ENCODE peak calls at places on chromosomes 12 and 14, in eight cellular contexts. One of them, this sample, is unnamed.

GRCh38 chr14:104604461-104605449 is at the start of gene TMEM179:
- DNase-seq in tibial nerve: no peak
- DNase-seq in heart right ventricle: no peak
- DNase-seq in transverse colon: no peak
- DNase-seq in tibial artery: peak; percentile 13
- DNase-seq in fibroblast of lung: peak; percentile 17
- DNase-seq in CD8-positive, alpha-beta T cell: no peak
- DNase-seq in naive thymus-derived CD4-positive, alpha-beta T cell: no peak
- DNase-seq in this sample: no peak

GRCh38 chr12:79691299-79692248 is 810 bp upstream of the PAWR start:
- DNase-seq in tibial nerve: peak; percentile 13
- DNase-seq in heart right ventricle: no peak
- DNase-seq in transverse colon: peak; percentile 32
- DNase-seq in tibial artery: no peak
- DNase-seq in fibroblast of lung: peak; percentile 96
- DNase-seq in CD8-positive, alpha-beta T cell: no peak
- DNase-seq in naive thymus-derived CD4-positive, alpha-beta T cell: no peak
- DNase-seq in this sample: peak; percentile 93

GRCh38 chr12:67909091-67909531 is 80.1 kb upstream of the IFNG-AS1 start:
- DNase-seq in tibial nerve: no peak
- DNase-seq in heart right ventricle: no peak
- DNase-seq in transverse colon: no peak
- DNase-seq in tibial artery: no peak
- DNase-seq in fibroblast of lung: peak; percentile 94
- DNase-seq in CD8-positive, alpha-beta T cell: no peak
- DNase-seq in naive thymus-derived CD4-positive, alpha-beta T cell: no peak
- DNase-seq in this sample: peak; percentile 66

GRCh38 chr12:25822281-25822680 is 136.2 kb upstream of the RASSF8 start:
- DNase-seq in tibial nerve: no peak
- DNase-seq in heart right ventricle: no peak
- DNase-seq in transverse colon: no peak
- DNase-seq in tibial artery: no peak
- DNase-seq in fibroblast of lung: no peak
- DNase-seq in CD8-positive, alpha-beta T cell: no peak
- DNase-seq in naive thymus-derived CD4-positive, alpha-beta T cell: no peak
- DNase-seq in this sample: no peak

GRCh38 chr14:86625637-86626036 is 1095.7 kb downstream of the FLRT2 start:
- DNase-seq in tibial nerve: no peak
- DNase-seq in heart right ventricle: no peak
- DNase-seq in transverse colon: no peak
- DNase-seq in tibial artery: no peak
- DNase-seq in fibroblast of lung: no peak
- DNase-seq in CD8-positive, alpha-beta T cell: no peak
- DNase-seq in naive thymus-derived CD4-positive, alpha-beta T cell: no peak
- DNase-seq in this sample: no peak

GRCh38 chr12:89857652-89858274 is 149.1 kb upstream of the ATP2B1 start:
- DNase-seq in tibial nerve: no peak
- DNase-seq in heart right ventricle: no peak
- DNase-seq in transverse colon: no peak
- DNase-seq in tibial artery: no peak
- DNase-seq in fibroblast of lung: no peak
- DNase-seq in CD8-positive, alpha-beta T cell: no peak
- DNase-seq in naive thymus-derived CD4-positive, alpha-beta T cell: no peak
- DNase-seq in this sample: no peak

GRCh38 chr12:127389923-127390322 is 877.0 kb upstream of the TMEM132C start:
- DNase-seq in tibial nerve: no peak
- DNase-seq in heart right ventricle: no peak
- DNase-seq in transverse colon: no peak
- DNase-seq in tibial artery: no peak
- DNase-seq in fibroblast of lung: peak; percentile 90
- DNase-seq in CD8-positive, alpha-beta T cell: no peak
- DNase-seq in naive thymus-derived CD4-positive, alpha-beta T cell: no peak
- DNase-seq in this sample: peak; percentile 75

GRCh38 chr14:26729851-26730250 is 132.0 kb upstream of the NOVA1 start:
- DNase-seq in tibial nerve: no peak
- DNase-seq in heart right ventricle: no peak
- DNase-seq in transverse colon: no peak
- DNase-seq in tibial artery: no peak
- DNase-seq in fibroblast of lung: peak; percentile 81
- DNase-seq in CD8-positive, alpha-beta T cell: no peak
- DNase-seq in naive thymus-derived CD4-positive, alpha-beta T cell: no peak
- DNase-seq in this sample: no peak

GRCh38 chr14:21070610-21071224 is 613 bp downstream of the ARHGEF40 start:
- DNase-seq in tibial nerve: peak; percentile 38
- DNase-seq in heart right ventricle: peak; percentile 63
- DNase-seq in transverse colon: peak; percentile 74
- DNase-seq in tibial artery: peak; percentile 62
- DNase-seq in fibroblast of lung: peak; percentile 43
- DNase-seq in CD8-positive, alpha-beta T cell: no peak
- DNase-seq in naive thymus-derived CD4-positive, alpha-beta T cell: no peak
- DNase-seq in this sample: peak; percentile 24

GRCh38 chr12:10042167-10042566 is 11.7 kb downstream of the CLEC9A start:
- DNase-seq in tibial nerve: no peak
- DNase-seq in heart right ventricle: no peak
- DNase-seq in transverse colon: no peak
- DNase-seq in tibial artery: no peak
- DNase-seq in fibroblast of lung: no peak
- DNase-seq in CD8-positive, alpha-beta T cell: no peak
- DNase-seq in naive thymus-derived CD4-positive, alpha-beta T cell: no peak
- DNase-seq in this sample: no peak

GRCh38 chr12:71440393-71441349 is 1.1 kb downstream of the LGR5 start:
- DNase-seq in tibial nerve: no peak
- DNase-seq in heart right ventricle: no peak
- DNase-seq in transverse colon: peak; percentile 53
- DNase-seq in tibial artery: no peak
- DNase-seq in fibroblast of lung: peak; percentile 7
- DNase-seq in CD8-positive, alpha-beta T cell: no peak
- DNase-seq in naive thymus-derived CD4-positive, alpha-beta T cell: no peak
- DNase-seq in this sample: no peak

DNA sequence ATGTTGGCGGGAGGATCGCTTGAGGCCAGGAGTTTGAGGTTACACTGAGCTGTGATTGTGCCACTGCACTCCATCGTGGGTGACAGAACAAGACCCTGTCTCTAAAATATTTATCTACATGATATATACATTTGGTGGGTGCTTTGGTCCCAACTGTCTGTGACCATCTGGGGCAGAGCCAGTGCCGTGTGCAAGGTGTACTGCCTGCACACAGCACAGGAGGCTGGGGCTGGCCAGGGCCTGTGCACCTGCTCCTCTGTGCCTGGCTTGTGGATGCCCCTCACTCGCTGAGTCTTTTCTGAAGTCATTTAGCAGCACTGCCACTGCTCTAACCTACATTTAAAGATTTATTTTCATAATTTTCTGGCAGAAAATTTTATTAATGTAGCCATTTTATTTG is 58.7 kb downstream of the TRAF3 start:
- DNase-seq in tibial nerve: no peak
- DNase-seq in heart right ventricle: no peak
- DNase-seq in transverse colon: no peak
- DNase-seq in tibial artery: no peak
- DNase-seq in fibroblast of lung: no peak
- DNase-seq in CD8-positive, alpha-beta T cell: no peak
- DNase-seq in naive thymus-derived CD4-positive, alpha-beta T cell: no peak
- DNase-seq in this sample: no peak
- H3K27ac ChIP-seq in tibial nerve: no peak overlapping the region
- H3K27ac ChIP-seq in heart right ventricle: no peak overlapping the region
- H3K27ac ChIP-seq in transverse colon: no peak overlapping the region
- H3K27ac ChIP-seq in tibial artery: no peak overlapping the region
- H3K27ac ChIP-seq in fibroblast of lung: no peak overlapping the region
- H3K27ac ChIP-seq in CD8-positive, alpha-beta T cell: no peak overlapping the region
- H3K27ac ChIP-seq in naive thymus-derived CD4-positive, alpha-beta T cell: no peak overlapping the region
- H3K27ac ChIP-seq in this sample: no peak overlapping the region

GRCh38 chr14:102922490-102923200 is at the start of gene AMN:
- DNase-seq in tibial nerve: no peak
- DNase-seq in heart right ventricle: no peak
- DNase-seq in transverse colon: peak; percentile 82
- DNase-seq in tibial artery: no peak
- DNase-seq in fibroblast of lung: no peak
- DNase-seq in CD8-positive, alpha-beta T cell: no peak
- DNase-seq in naive thymus-derived CD4-positive, alpha-beta T cell: no peak
- DNase-seq in this sample: no peak
- H3K4me3 ChIP-seq in tibial nerve: no peak within 1 kb of the TSS
- H3K4me3 ChIP-seq in heart right ventricle: peak within 1 kb of the TSS; percentile 18
- H3K4me3 ChIP-seq in transverse colon: peak within 1 kb of the TSS; percentile 54
- H3K4me3 ChIP-seq in tibial artery: no peak within 1 kb of the TSS
- H3K4me3 ChIP-seq in fibroblast of lung: no peak within 1 kb of the TSS
- H3K4me3 ChIP-seq in CD8-positive, alpha-beta T cell: no peak within 1 kb of the TSS
- H3K4me3 ChIP-seq in naive thymus-derived CD4-positive, alpha-beta T cell: no peak within 1 kb of the TSS
- H3K4me3 ChIP-seq in this sample: peak within 1 kb of the TSS; percentile 31

GRCh38 chr12:132418393-132418925 is 71.5 kb upstream of the FBRSL1 start:
- DNase-seq in tibial nerve: no peak
- DNase-seq in heart right ventricle: no peak
- DNase-seq in transverse colon: no peak
- DNase-seq in tibial artery: no peak
- DNase-seq in fibroblast of lung: no peak
- DNase-seq in CD8-positive, alpha-beta T cell: no peak
- DNase-seq in naive thymus-derived CD4-positive, alpha-beta T cell: no peak
- DNase-seq in this sample: no peak

GRCh38 chr12:132416827-132417226 is 73.1 kb upstream of the FBRSL1 start:
- DNase-seq in tibial nerve: no peak
- DNase-seq in heart right ventricle: no peak
- DNase-seq in transverse colon: no peak
- DNase-seq in tibial artery: no peak
- DNase-seq in fibroblast of lung: no peak
- DNase-seq in CD8-positive, alpha-beta T cell: no peak
- DNase-seq in naive thymus-derived CD4-positive, alpha-beta T cell: no peak
- DNase-seq in this sample: no peak

GRCh38 chr12:132416121-132416673 is 73.8 kb upstream of the FBRSL1 start:
- DNase-seq in tibial nerve: no peak
- DNase-seq in heart right ventricle: no peak
- DNase-seq in transverse colon: no peak
- DNase-seq in tibial artery: no peak
- DNase-seq in fibroblast of lung: no peak
- DNase-seq in CD8-positive, alpha-beta T cell: no peak
- DNase-seq in naive thymus-derived CD4-positive, alpha-beta T cell: no peak
- DNase-seq in this sample: no peak

GRCh38 chr12:132419612-132420237 is 70.2 kb upstream of the FBRSL1 start:
- DNase-seq in tibial nerve: no peak
- DNase-seq in heart right ventricle: no peak
- DNase-seq in transverse colon: no peak
- DNase-seq in tibial artery: no peak
- DNase-seq in fibroblast of lung: no peak
- DNase-seq in CD8-positive, alpha-beta T cell: no peak
- DNase-seq in naive thymus-derived CD4-positive, alpha-beta T cell: no peak
- DNase-seq in this sample: no peak

GRCh38 chr12:132417741-132418140 is 72.2 kb upstream of the FBRSL1 start:
- DNase-seq in tibial nerve: no peak
- DNase-seq in heart right ventricle: no peak
- DNase-seq in transverse colon: no peak
- DNase-seq in tibial artery: no peak
- DNase-seq in fibroblast of lung: no peak
- DNase-seq in CD8-positive, alpha-beta T cell: no peak
- DNase-seq in naive thymus-derived CD4-positive, alpha-beta T cell: no peak
- DNase-seq in this sample: no peak
- H3K27me3 ChIP-seq in tibial nerve: no peaks in the 10 kb centered on the region
- H3K27me3 ChIP-seq in heart right ventricle: peaks cover 86% of the 10 kb centered on the region
- H3K27me3 ChIP-seq in transverse colon: peaks cover 77% of the 10 kb centered on the region
- H3K27me3 ChIP-seq in tibial artery: peaks cover 84% of the 10 kb centered on the region
- H3K27me3 ChIP-seq in fibroblast of lung: peaks cover 7% of the 10 kb centered on the region
- H3K27me3 ChIP-seq in CD8-positive, alpha-beta T cell: no peaks in the 10 kb centered on the region
- H3K27me3 ChIP-seq in naive thymus-derived CD4-positive, alpha-beta T cell: no peaks in the 10 kb centered on the region
- H3K27me3 ChIP-seq in this sample: peaks cover 53% of the 10 kb centered on the region

GRCh38 chr14:73008501-73008900 is 18.4 kb downstream of the ZFYVE1 start:
- DNase-seq in tibial nerve: peak; percentile 7
- DNase-seq in heart right ventricle: no peak
- DNase-seq in transverse colon: no peak
- DNase-seq in tibial artery: no peak
- DNase-seq in fibroblast of lung: peak; percentile 81
- DNase-seq in CD8-positive, alpha-beta T cell: no peak
- DNase-seq in naive thymus-derived CD4-positive, alpha-beta T cell: no peak
- DNase-seq in this sample: peak; percentile 14

GRCh38 chr14:73003688-73004087 is 23.2 kb downstream of the ZFYVE1 start:
- DNase-seq in tibial nerve: no peak
- DNase-seq in heart right ventricle: peak; percentile 20
- DNase-seq in transverse colon: no peak
- DNase-seq in tibial artery: no peak
- DNase-seq in fibroblast of lung: no peak
- DNase-seq in CD8-positive, alpha-beta T cell: no peak
- DNase-seq in naive thymus-derived CD4-positive, alpha-beta T cell: no peak
- DNase-seq in this sample: no peak

DNA sequence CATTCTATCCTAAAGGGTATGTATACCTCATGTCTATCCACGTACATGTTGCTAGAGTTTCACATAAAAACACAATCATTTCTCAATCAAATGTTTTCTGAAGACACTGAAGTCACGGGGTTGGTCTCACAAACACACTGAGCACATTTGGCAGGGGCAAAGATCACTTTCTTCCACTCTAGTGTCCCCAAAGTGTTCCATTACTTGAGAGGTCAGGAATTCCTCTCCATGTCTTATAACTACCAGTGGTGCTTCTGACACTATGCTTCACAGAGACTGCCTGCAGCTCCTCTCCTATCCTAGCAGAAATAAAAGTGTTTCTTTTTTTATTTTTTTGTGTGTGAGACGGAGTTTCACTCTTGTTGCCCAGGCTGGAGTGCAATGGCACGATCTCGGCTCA is 19.1 kb downstream of the ZFYVE1 start:
- DNase-seq in tibial nerve: peak; percentile 45
- DNase-seq in heart right ventricle: no peak
- DNase-seq in transverse colon: no peak
- DNase-seq in tibial artery: no peak
- DNase-seq in fibroblast of lung: no peak
- DNase-seq in CD8-positive, alpha-beta T cell: no peak
- DNase-seq in naive thymus-derived CD4-positive, alpha-beta T cell: no peak
- DNase-seq in this sample: no peak
- H3K27ac ChIP-seq in tibial nerve: peak overlapping the region; percentile 52
- H3K27ac ChIP-seq in heart right ventricle: no peak overlapping the region
- H3K27ac ChIP-seq in transverse colon: peak overlapping the region; percentile 4
- H3K27ac ChIP-seq in tibial artery: peak overlapping the region; percentile 68
- H3K27ac ChIP-seq in fibroblast of lung: no peak overlapping the region
- H3K27ac ChIP-seq in CD8-positive, alpha-beta T cell: no peak overlapping the region
- H3K27ac ChIP-seq in naive thymus-derived CD4-positive, alpha-beta T cell: no peak overlapping the region
- H3K27ac ChIP-seq in this sample: no peak overlapping the region

GRCh38 chr12:54301428-54302045 is 722 bp upstream of the NFE2 start:
- DNase-seq in tibial nerve: no peak
- DNase-seq in heart right ventricle: no peak
- DNase-seq in transverse colon: no peak
- DNase-seq in tibial artery: no peak
- DNase-seq in fibroblast of lung: no peak
- DNase-seq in CD8-positive, alpha-beta T cell: no peak
- DNase-seq in naive thymus-derived CD4-positive, alpha-beta T cell: no peak
- DNase-seq in this sample: no peak
- H3K4me3 ChIP-seq in tibial nerve: no peak overlapping the region
- H3K4me3 ChIP-seq in heart right ventricle: no peak overlapping the region
- H3K4me3 ChIP-seq in transverse colon: no peak overlapping the region
- H3K4me3 ChIP-seq in tibial artery: no peak overlapping the region
- H3K4me3 ChIP-seq in fibroblast of lung: no peak overlapping the region
- H3K4me3 ChIP-seq in CD8-positive, alpha-beta T cell: no peak overlapping the region
- H3K4me3 ChIP-seq in naive thymus-derived CD4-positive, alpha-beta T cell: no peak overlapping the region
- H3K4me3 ChIP-seq in this sample: no peak overlapping the region

DNA sequence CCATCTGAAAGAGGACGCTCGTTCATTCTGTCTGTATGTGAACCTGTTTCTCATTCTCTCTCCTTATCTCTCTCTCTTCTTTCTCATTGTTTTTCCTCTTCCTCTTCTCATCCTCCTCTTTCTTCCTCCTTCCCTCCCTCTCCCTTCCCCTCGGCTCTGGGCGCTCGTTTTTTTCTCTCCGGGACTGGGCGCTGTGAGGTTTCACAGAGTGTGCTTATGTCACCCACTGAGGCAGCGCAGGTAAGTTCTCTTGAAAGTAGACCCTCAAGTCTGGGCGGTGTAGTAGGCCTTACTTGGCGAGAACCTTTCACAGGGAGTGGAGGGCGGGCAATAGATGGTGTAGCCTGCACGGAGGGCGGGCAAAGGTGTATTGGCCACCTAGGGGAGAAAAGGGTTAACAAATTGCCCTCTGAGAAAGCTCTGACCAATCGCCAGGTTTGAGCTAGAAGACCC is 4.5 kb upstream of the SIX1 start:
- DNase-seq in tibial nerve: no peak
- DNase-seq in heart right ventricle: no peak
- DNase-seq in transverse colon: no peak
- DNase-seq in tibial artery: no peak
- DNase-seq in fibroblast of lung: no peak
- DNase-seq in CD8-positive, alpha-beta T cell: no peak
- DNase-seq in naive thymus-derived CD4-positive, alpha-beta T cell: no peak
- DNase-seq in this sample: no peak
- H3K27me3 ChIP-seq in tibial nerve: no peaks in the 10 kb centered on the region
- H3K27me3 ChIP-seq in heart right ventricle: peaks cover 98% of the 10 kb centered on the region
- H3K27me3 ChIP-seq in transverse colon: peaks cover 100% of the 10 kb centered on the region
- H3K27me3 ChIP-seq in tibial artery: peaks cover 11% of the 10 kb centered on the region
- H3K27me3 ChIP-seq in fibroblast of lung: peaks cover 53% of the 10 kb centered on the region
- H3K27me3 ChIP-seq in CD8-positive, alpha-beta T cell: peaks cover 57% of the 10 kb centered on the region
- H3K27me3 ChIP-seq in naive thymus-derived CD4-positive, alpha-beta T cell: peaks cover 14% of the 10 kb centered on the region
- H3K27me3 ChIP-seq in this sample: no peaks in the 10 kb centered on the region

This sample was measured in brain microvascular endothelial cell.